ENCODE peak calls at places on chromosome 20, in nine cellular contexts. O is nephron progenitor cell; R is Caco-2; V is activated T-helper 9 cell treated with anti-CD3 and anti-CD28 coated beads, Interleukin-2, amount 50 U/mL, for 16 hours; P is GM04504; H is non-pigmented ciliary epithelial cell; S is ascending aorta; M is left ventricle myocardium inferior; U is KBM-7. F is an unnamed sample.

GRCh38 chr20:47719211-47719610 is 66.1 kb downstream of the SULF2 start:
- DNase-seq in S (no peak), M (no peak), V (no peak), U (no peak), R (no peak), O (no peak), H (no peak), P (no peak), F (no peak)

GRCh38 chr20:57736738-57737347 is 27.0 kb upstream of the PMEPA1 start:
- DNase-seq in S (no peak), H (no peak), U (no peak), V (no peak), M (no peak), R (no peak), O (no peak), P (no peak), F (no peak)

GRCh38 chr20:64176548-64177419 is 12.5 kb downstream of the MYT1 start:
- DNase-seq in S (no peak), M (peak), P (no peak), V (no peak), O (no peak), R (no peak), H (no peak), U (no peak), F (no peak)

GRCh38 chr20:62064788-62065668 is 653 bp downstream of the TAF4 start:
- DNase-seq in V (no peak), P (no peak), M (no peak), O (peak), U (no peak), S (no peak), R (peak), H (no peak), F (peak)

GRCh38 chr20:61560361-61560853 is 308.3 kb downstream of the CDH4 start:
- DNase-seq in O (no peak), U (no peak), R (peak), V (no peak), S (no peak), M (no peak), P (peak), H (no peak), F (peak)

GRCh38 chr20:47576516-47577033 is 74.9 kb downstream of the NCOA3 start:
- DNase-seq in O (peak), P (peak), H (peak), R (peak), V (no peak), M (peak), S (peak), U (peak), F (peak)

GRCh38 chr20:63072231-63072791 is 65.5 kb upstream of the BHLHE23 start:
- DNase-seq in M (no peak), U (no peak), V (no peak), H (no peak), P (no peak), R (no peak), O (no peak), S (peak), F (no peak)

GRCh38 chr20:32312718-32313424 is 35.4 kb downstream of the KIF3B start:
- DNase-seq in U (no peak), P (no peak), R (no peak), O (no peak), H (no peak), S (no peak), V (no peak), M (no peak), F (no peak)

GRCh38 chr20:35315199-35316020 is 23.2 kb upstream of the FAM83C start:
- DNase-seq in R (no peak), U (peak), P (no peak), V (no peak), S (no peak), O (no peak), H (no peak), M (no peak), F (no peak)

GRCh38 chr20:35340436-35340835 is 48.2 kb upstream of the FAM83C start:
- DNase-seq in O (no peak), V (no peak), S (no peak), M (no peak), U (no peak), R (no peak), P (no peak), H (no peak), F (no peak)

GRCh38 chr20:58014628-58015315 is 213.7 kb downstream of the ANKRD60 start:
- DNase-seq in O (no peak), S (peak), M (no peak), V (no peak), P (no peak), U (no peak), H (no peak), R (no peak), F (peak)

GRCh38 chr20:8213831-8214587 is 81.9 kb downstream of the PLCB1 start:
- DNase-seq in O (no peak), R (no peak), U (no peak), H (no peak), M (no peak), S (no peak), V (no peak), P (no peak), F (no peak)

GRCh38 chr20:62979876-62980373 is 26.8 kb downstream of the BHLHE23 start:
- DNase-seq in V (no peak), U (no peak), O (no peak), S (no peak), R (no peak), H (no peak), M (no peak), P (no peak), F (no peak)

GRCh38 chr20:61387961-61388360 is 135.9 kb downstream of the CDH4 start:
- DNase-seq in H (no peak), S (no peak), M (no peak), V (no peak), P (no peak), O (no peak), R (no peak), U (no peak), F (no peak)

GRCh38 chr20:59134182-59134581 is 29.4 kb upstream of the ZNF831 start:
- DNase-seq in V (no peak), P (no peak), U (peak), S (no peak), O (no peak), R (no peak), M (no peak), H (no peak), F (no peak)

GRCh38 chr20:61271273-61272221 is 19.5 kb downstream of the CDH4 start:
- DNase-seq in P (no peak), V (no peak), S (no peak), O (no peak), U (no peak), M (no peak), H (no peak), R (no peak), F (no peak)

GRCh38 chr20:37521091-37521771 is at the start of gene NNAT:
- DNase-seq in P (no peak), M (no peak), V (no peak), R (no peak), U (no peak), O (peak), H (no peak), S (peak), F (no peak)

GRCh38 chr20:48885237-48885636 is 36.3 kb upstream of the ARFGEF2 start:
- DNase-seq in M (no peak), H (no peak), U (no peak), R (no peak), S (no peak), V (no peak), O (no peak), P (no peak), F (no peak)